ENCODE peak calls at places on chromosomes 12 and 14, in nine cellular contexts. P is osteocyte; U is astrocyte of the cerebellum; Q is cardiac fibroblast; F is GM23338; O is CD8-positive, alpha-beta T cell; L is fibroblast of the aortic adventitia; B is fibroblast of lung; R is HCT116. E is an unnamed sample.

GRCh38 chr12:113955109-113955970 is 10.8 kb downstream of the RBM19 start:
- DNase-seq in P (no peak), U (no peak), Q (peak), F (peak), O (no peak), L (no peak), B (no peak), R (peak), E (no peak)

GRCh38 chr14:103105580-103106168 is 11.1 kb downstream of the EXOC3L4 start:
- DNase-seq in P (no peak), U (no peak), Q (no peak), F (no peak), O (no peak), L (no peak), B (no peak), R (no peak), E (no peak)

GRCh38 chr12:3777206-3777809 is 24.4 kb upstream of the CRACR2A start:
- DNase-seq in P (no peak), U (peak), Q (peak), F (peak), O (no peak), L (peak), B (peak), R (peak), E (peak)

GRCh38 chr12:116881325-116881866 is at the start of gene HRK:
- DNase-seq in P (no peak), U (no peak), Q (no peak), F (peak), O (no peak), L (no peak), B (no peak), R (no peak), E (no peak)

GRCh38 chr14:106347890-106348755 is 821.7 kb downstream of the TMEM121 start:
- DNase-seq in P (peak), U (no peak), Q (no peak), F (no peak), O (no peak), L (no peak), B (no peak), R (no peak), E (no peak)

GRCh38 chr14:102464846-102465341 is 44.7 kb downstream of the ANKRD9 start:
- DNase-seq in P (no peak), U (no peak), Q (no peak), F (no peak), O (no peak), L (no peak), B (no peak), R (no peak), E (no peak)

GRCh38 chr12:3837049-3837448 is 36.1 kb downstream of the PARP11 start:
- DNase-seq in P (no peak), U (no peak), Q (no peak), F (peak), O (no peak), L (no peak), B (no peak), R (no peak), E (no peak)

GRCh38 chr12:12592930-12593329 is 18.7 kb upstream of the CREBL2 start:
- DNase-seq in P (no peak), U (no peak), Q (peak), F (no peak), O (no peak), L (peak), B (peak), R (no peak), E (peak)

GRCh38 chr12:20757-21156 is 45.8 kb upstream of the IQSEC3 start:
- DNase-seq in P (peak), U (no peak), Q (no peak), F (no peak), O (no peak), L (no peak), B (no peak), R (no peak), E (no peak)

GRCh38 chr12:104668274-104668718 is 211.5 kb downstream of the CHST11 start:
- DNase-seq in P (no peak), U (no peak), Q (peak), F (no peak), O (no peak), L (peak), B (peak), R (no peak), E (no peak)

GRCh38 chr12:13250416-13250815 is 53.9 kb downstream of the EMP1 start:
- DNase-seq in P (no peak), U (no peak), Q (peak), F (no peak), O (no peak), L (peak), B (no peak), R (peak), E (peak)

GRCh38 chr14:91225025-91225424 is 19.5 kb downstream of the GPR68 start:
- DNase-seq in P (no peak), U (no peak), Q (no peak), F (no peak), O (no peak), L (no peak), B (no peak), R (no peak), E (no peak)

GRCh38 chr12:75706786-75707605 is 195.6 kb upstream of the KRR1 start:
- DNase-seq in P (no peak), U (no peak), Q (peak), F (no peak), O (no peak), L (peak), B (peak), R (no peak), E (peak)

GRCh38 chr12:30661210-30661609 is 34.5 kb downstream of the IPO8 start:
- DNase-seq in P (no peak), U (no peak), Q (no peak), F (no peak), O (no peak), L (no peak), B (no peak), R (no peak), E (no peak)

GRCh38 chr12:114406326-114407033 is 536 bp upstream of the TBX5 start:
- DNase-seq in P (no peak), U (no peak), Q (peak), F (peak), O (no peak), L (no peak), B (no peak), R (no peak), E (no peak)

GRCh38 chr14:102262894-102263462 is 42.0 kb downstream of the MOK start:
- DNase-seq in P (no peak), U (no peak), Q (peak), F (peak), O (no peak), L (peak), B (no peak), R (peak), E (peak)

GRCh38 chr12:70637286-70637685 is at the start of gene PTPRB:
- DNase-seq in P (no peak), U (no peak), Q (no peak), F (no peak), O (no peak), L (no peak), B (no peak), R (no peak), E (no peak)

GRCh38 chr14:32259368-32260013 is 56.4 kb upstream of the RNU6-8 start:
- DNase-seq in P (no peak), U (peak), Q (peak), F (peak), O (no peak), L (peak), B (peak), R (peak), E (peak)

GRCh38 chr12:124359671-124360581 is 65.0 kb downstream of the RFLNA start:
- DNase-seq in P (no peak), U (peak), Q (peak), F (peak), O (no peak), L (peak), B (no peak), R (no peak), E (peak)

GRCh38 chr14:75342762-75343599 is 64.4 kb downstream of the FOS start:
- DNase-seq in P (no peak), U (no peak), Q (no peak), F (no peak), O (no peak), L (no peak), B (no peak), R (no peak), E (no peak)

GRCh38 chr12:105970885-105971284 is 167.9 kb downstream of the NUAK1 start:
- DNase-seq in P (no peak), U (no peak), Q (no peak), F (no peak), O (no peak), L (no peak), B (no peak), R (no peak), E (no peak)

GRCh38 chr12:90090929-90091651 is 382.5 kb upstream of the ATP2B1 start:
- DNase-seq in P (no peak), U (peak), Q (peak), F (no peak), O (no peak), L (peak), B (peak), R (peak), E (peak)

GRCh38 chr12:80293759-80294158 is 150.3 kb upstream of the PTPRQ start:
- DNase-seq in P (no peak), U (no peak), Q (no peak), F (no peak), O (no peak), L (no peak), B (no peak), R (no peak), E (no peak)

GRCh38 chr12:55996201-55996714 is 818 bp upstream of the SUOX start:
- DNase-seq in P (no peak), U (no peak), Q (peak), F (peak), O (peak), L (peak), B (peak), R (no peak), E (peak)

GRCh38 chr12:95266250-95266649 is 48.6 kb downstream of the VEZT start:
- DNase-seq in P (no peak), U (no peak), Q (no peak), F (no peak), O (no peak), L (no peak), B (no peak), R (no peak), E (no peak)

GRCh38 chr14:45810152-45810872 is 557.3 kb upstream of the MIS18BP1 start:
- DNase-seq in P (no peak), U (no peak), Q (no peak), F (peak), O (no peak), L (no peak), B (no peak), R (no peak), E (no peak)

GRCh38 chr14:69582207-69582606 is 7.5 kb upstream of the CCDC177 start:
- DNase-seq in P (no peak), U (no peak), Q (no peak), F (no peak), O (no peak), L (peak), B (peak), R (no peak), E (peak)

GRCh38 chr12:41202051-41202450 is 13.9 kb downstream of the PDZRN4 start:
- DNase-seq in P (no peak), U (no peak), Q (no peak), F (no peak), O (no peak), L (no peak), B (no peak), R (no peak), E (no peak)

DNA sequence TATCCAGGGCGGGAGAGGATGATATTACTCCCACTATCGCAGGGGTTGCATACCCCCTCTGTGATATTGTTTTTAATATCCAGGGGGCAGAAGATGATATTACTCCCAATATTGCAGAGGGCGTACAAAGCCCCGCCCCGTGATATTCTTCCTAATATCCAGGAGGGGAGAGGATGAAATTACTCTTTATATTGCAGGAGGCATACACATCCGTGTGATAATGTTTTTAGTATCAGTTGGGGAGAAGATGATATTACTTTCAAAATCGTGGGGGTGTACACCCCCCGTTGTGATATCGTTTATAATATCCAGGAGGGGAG is 52.9 kb upstream of the OXA1L start:
- DNase-seq in P (no peak), U (no peak), Q (no peak), F (no peak), O (no peak), L (no peak), B (no peak), R (no peak), E (no peak)
- TF ChIP-seq CTCF in P (no peak), U (no peak), Q (no peak), F (no peak), O (no peak), L (no peak), B (no peak), R (no peak), E (no peak)

GRCh38 chr12:57109207-57110160 is 1.7 kb downstream of the STAT6 start:
- DNase-seq in P (no peak), U (no peak), Q (no peak), F (no peak), O (no peak), L (no peak), B (no peak), R (no peak), E (no peak)

GRCh38 chr12:57111046-57111698 is at the start of gene STAT6:
- DNase-seq in P (peak), U (no peak), Q (peak), F (peak), O (peak), L (peak), B (peak), R (no peak), E (peak)

GRCh38 chr12:57116580-57117281 is 5.6 kb upstream of the STAT6 start:
- DNase-seq in P (no peak), U (no peak), Q (no peak), F (no peak), O (no peak), L (no peak), B (no peak), R (no peak), E (no peak)

GRCh38 chr12:57110189-57111045 is 745 bp downstream of the STAT6 start:
- DNase-seq in P (no peak), U (no peak), Q (peak), F (peak), O (peak), L (peak), B (peak), R (no peak), E (no peak)

DNA sequence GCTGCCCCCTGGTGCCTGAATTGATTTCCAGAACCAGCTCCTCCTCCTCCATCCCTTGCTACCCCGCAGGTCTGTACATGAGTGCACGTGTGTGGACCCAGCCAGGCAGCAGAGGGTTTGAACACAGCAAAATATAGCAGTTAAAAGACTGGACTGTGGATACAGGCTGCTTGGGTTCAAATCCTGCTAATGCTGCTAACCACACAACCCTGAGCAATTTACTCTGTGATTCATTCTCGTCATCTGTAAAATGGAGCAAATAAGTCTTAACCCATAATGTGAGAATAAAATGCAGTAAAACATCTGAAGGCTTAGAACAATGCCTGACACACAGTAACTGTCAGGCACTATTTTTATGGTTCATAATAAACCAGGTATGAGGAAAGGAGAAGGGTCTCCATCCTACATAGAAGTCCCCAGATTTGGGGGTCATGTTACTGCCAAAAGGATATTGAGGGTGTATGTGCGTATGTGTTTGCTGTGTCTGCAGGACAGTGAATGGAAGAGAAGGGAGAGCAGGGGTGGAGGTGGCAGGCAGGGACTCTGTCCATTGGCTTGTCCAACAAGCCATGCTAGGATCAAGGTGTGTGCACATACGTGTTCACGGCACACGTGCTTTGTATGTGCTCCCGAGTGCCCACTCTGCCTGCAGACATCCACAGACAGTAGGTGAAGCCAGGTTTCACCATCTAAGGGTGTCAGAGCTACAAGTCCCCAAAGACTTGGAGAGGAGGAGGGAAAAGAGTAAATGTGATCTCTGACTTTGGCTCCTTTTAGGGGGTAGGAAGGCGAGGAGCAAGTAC is 1.5 kb upstream of the STAT6 start:
- DNase-seq in P (no peak), U (no peak), Q (no peak), F (no peak), O (no peak), L (no peak), B (no peak), R (no peak), E (no peak)
- TF ChIP-seq CTCF in P (no peak), U (peak), Q (no peak), F (peak), O (peak), L (peak), B (no peak), R (no peak), E (peak)

DNA sequence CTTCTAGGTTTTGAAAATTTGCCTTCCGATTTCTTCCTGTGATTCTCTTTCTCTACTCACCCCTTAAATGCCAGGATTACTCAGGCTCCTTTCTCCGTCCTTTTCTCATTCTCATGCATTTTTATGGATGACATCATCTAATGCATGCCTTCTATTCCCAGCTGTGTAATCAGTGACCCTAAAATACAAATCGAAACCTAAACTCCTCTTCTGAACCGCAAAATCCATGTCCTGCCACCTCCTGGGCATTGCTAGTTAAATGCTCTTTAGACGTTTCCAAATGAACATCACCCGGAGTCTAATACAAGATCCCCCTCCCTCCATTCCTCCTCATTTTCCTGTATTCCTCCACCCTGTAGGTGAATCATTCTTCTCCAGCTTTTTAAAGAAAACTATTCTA is 1703.1 kb upstream of the FLRT2 start:
- DNase-seq in P (no peak), U (no peak), Q (peak), F (peak), O (no peak), L (peak), B (peak), R (no peak), E (peak)
- TF ChIP-seq CTCF in P (peak), U (no peak), Q (no peak), F (peak), O (no peak), L (no peak), B (no peak), R (no peak), E (no peak)

GRCh38 chr12:120930032-120930431 is 25.9 kb upstream of the SPPL3 start:
- DNase-seq in P (no peak), U (no peak), Q (no peak), F (no peak), O (no peak), L (no peak), B (no peak), R (no peak), E (no peak)

GRCh38 chr12:120928864-120929652 is 24.9 kb upstream of the SPPL3 start:
- DNase-seq in P (no peak), U (no peak), Q (no peak), F (peak), O (no peak), L (no peak), B (no peak), R (peak), E (no peak)

GRCh38 chr12:120936197-120936596 is 32.0 kb upstream of the SPPL3 start:
- DNase-seq in P (no peak), U (no peak), Q (no peak), F (no peak), O (no peak), L (no peak), B (no peak), R (no peak), E (no peak)

GRCh38 chr12:120932058-120932457 is 27.9 kb upstream of the SPPL3 start:
- DNase-seq in P (no peak), U (no peak), Q (no peak), F (no peak), O (no peak), L (no peak), B (no peak), R (no peak), E (no peak)

DNA sequence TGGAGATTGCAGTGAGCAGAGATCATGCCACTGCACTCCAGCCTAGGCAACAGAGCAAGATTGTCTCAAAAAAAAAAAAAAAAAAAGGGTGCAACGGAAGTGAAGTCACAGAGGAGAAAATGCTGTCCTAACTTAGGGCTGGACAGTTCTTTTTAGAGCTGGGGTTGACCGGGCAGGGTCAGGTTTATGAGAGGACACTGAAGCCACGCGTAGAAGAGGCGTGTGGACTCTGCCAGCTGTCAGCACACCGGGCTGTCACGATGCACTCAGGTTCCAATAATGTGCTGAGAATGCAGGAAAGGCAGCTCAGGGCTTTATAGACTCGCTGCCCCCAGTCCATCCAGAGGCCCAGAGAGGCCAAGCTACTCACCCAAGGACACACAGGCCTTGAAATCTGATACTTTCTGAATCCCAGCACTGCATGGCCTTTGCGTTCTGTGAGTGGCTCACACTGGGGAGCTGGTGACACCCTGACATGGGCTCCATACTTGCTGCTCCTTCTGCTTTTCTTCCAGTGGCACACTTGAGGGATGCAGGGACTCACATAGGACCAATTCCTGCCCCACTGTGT is 28.9 kb upstream of the SPPL3 start:
- DNase-seq in P (no peak), U (no peak), Q (no peak), F (no peak), O (no peak), L (no peak), B (no peak), R (no peak), E (no peak)
- TF ChIP-seq CTCF in P (no peak), U (no peak), Q (no peak), F (no peak), O (no peak), L (no peak), B (no peak), R (no peak), E (no peak)

GRCh38 chr12:24681570-24681969 is 267.3 kb downstream of the BCAT1 start:
- DNase-seq in P (no peak), U (no peak), Q (no peak), F (no peak), O (no peak), L (no peak), B (no peak), R (no peak), E (no peak)
- TF ChIP-seq CTCF in P (no peak), U (no peak), Q (no peak), F (no peak), O (no peak), L (no peak), B (no peak), R (no peak), E (no peak)

GRCh38 chr14:100140452-100141132 is 18.9 kb downstream of the DEGS2 start:
- DNase-seq in P (no peak), U (no peak), Q (peak), F (peak), O (no peak), L (no peak), B (no peak), R (no peak), E (peak)
- TF ChIP-seq CTCF in P (no peak), U (peak), Q (no peak), F (peak), O (no peak), L (no peak), B (no peak), R (peak), E (peak)

DNA sequence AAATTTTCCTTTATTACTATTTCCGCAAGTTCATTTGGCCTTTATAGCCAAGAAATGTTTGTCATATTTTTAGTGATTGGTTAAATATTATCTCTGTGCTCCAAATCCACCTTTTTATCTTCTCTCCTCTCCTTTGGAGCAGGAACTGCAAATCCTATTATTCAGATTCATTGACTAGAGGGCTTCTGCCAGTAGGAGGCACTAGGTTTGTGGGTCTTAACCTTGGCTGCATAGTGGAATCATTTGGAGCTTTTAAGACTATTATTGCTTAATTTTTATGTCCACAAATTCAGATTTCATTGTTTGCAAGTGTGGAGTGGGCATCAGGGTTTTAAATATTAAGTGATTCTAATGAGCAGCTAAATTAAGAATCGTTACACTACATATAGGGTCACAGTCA is 75.3 kb upstream of the SYT10 start:
- DNase-seq in P (no peak), U (no peak), Q (no peak), F (peak), O (no peak), L (peak), B (no peak), R (no peak), E (no peak)
- TF ChIP-seq CTCF in P (no peak), U (no peak), Q (peak), F (peak), O (no peak), L (peak), B (no peak), R (no peak), E (no peak)

E was measured in astrocyte of the spinal cord.